ENCODE peak calls at places on chromosomes 1 and 21, in nine cellular contexts. One of them, this sample, is unnamed.

GRCh38 chr1:77056525-77056924 is 162.7 kb downstream of the PIGK start:
- DNase-seq in ACHN: no peak
- DNase-seq in lower leg skin: no peak
- DNase-seq in D341Med: no peak
- DNase-seq in tibial artery: no peak
- DNase-seq in stimulated activated CD8-positive, alpha-beta memory T cell treated with anti-CD3 and anti-CD28 coated beads, Interleukin-4, amount 100 ng/mL, for 4 hours: no peak
- DNase-seq in M059J: peak; percentile 41
- DNase-seq in retina: no peak
- DNase-seq in breast epithelium: no peak
- DNase-seq in this sample: peak; percentile 61

GRCh38 chr1:88462481-88463261 is 221.4 kb upstream of the PKN2 start:
- DNase-seq in ACHN: peak; percentile 1
- DNase-seq in lower leg skin: no peak
- DNase-seq in D341Med: peak; percentile 87
- DNase-seq in tibial artery: no peak
- DNase-seq in stimulated activated CD8-positive, alpha-beta memory T cell treated with anti-CD3 and anti-CD28 coated beads, Interleukin-4, amount 100 ng/mL, for 4 hours: no peak
- DNase-seq in M059J: peak; percentile 18
- DNase-seq in retina: peak; percentile 87
- DNase-seq in breast epithelium: no peak
- DNase-seq in this sample: peak; percentile 46

GRCh38 chr1:59422921-59423575 is 126.2 kb downstream of the FGGY start:
- DNase-seq in ACHN: no peak
- DNase-seq in lower leg skin: peak; percentile 96
- DNase-seq in D341Med: no peak
- DNase-seq in tibial artery: peak; percentile 93
- DNase-seq in stimulated activated CD8-positive, alpha-beta memory T cell treated with anti-CD3 and anti-CD28 coated beads, Interleukin-4, amount 100 ng/mL, for 4 hours: no peak
- DNase-seq in M059J: peak; percentile 45
- DNase-seq in retina: no peak
- DNase-seq in breast epithelium: peak; percentile 89
- DNase-seq in this sample: peak; percentile 14

GRCh38 chr1:66761273-66761672 is 9.0 kb downstream of the DYNLT5 start:
- DNase-seq in ACHN: no peak
- DNase-seq in lower leg skin: no peak
- DNase-seq in D341Med: no peak
- DNase-seq in tibial artery: no peak
- DNase-seq in stimulated activated CD8-positive, alpha-beta memory T cell treated with anti-CD3 and anti-CD28 coated beads, Interleukin-4, amount 100 ng/mL, for 4 hours: no peak
- DNase-seq in M059J: peak; percentile 20
- DNase-seq in retina: no peak
- DNase-seq in breast epithelium: no peak
- DNase-seq in this sample: peak; percentile 63

GRCh38 chr1:244012232-244012631 is 38.9 kb upstream of the ZBTB18 start:
- DNase-seq in ACHN: peak; percentile 95
- DNase-seq in lower leg skin: no peak
- DNase-seq in D341Med: no peak
- DNase-seq in tibial artery: no peak
- DNase-seq in stimulated activated CD8-positive, alpha-beta memory T cell treated with anti-CD3 and anti-CD28 coated beads, Interleukin-4, amount 100 ng/mL, for 4 hours: no peak
- DNase-seq in M059J: peak; percentile 88
- DNase-seq in retina: peak; percentile 18
- DNase-seq in breast epithelium: no peak
- DNase-seq in this sample: peak; percentile 43

GRCh38 chr1:167578935-167579521 is 25.5 kb upstream of the CREG1 start:
- DNase-seq in ACHN: no peak
- DNase-seq in lower leg skin: no peak
- DNase-seq in D341Med: no peak
- DNase-seq in tibial artery: no peak
- DNase-seq in stimulated activated CD8-positive, alpha-beta memory T cell treated with anti-CD3 and anti-CD28 coated beads, Interleukin-4, amount 100 ng/mL, for 4 hours: no peak
- DNase-seq in M059J: no peak
- DNase-seq in retina: no peak
- DNase-seq in breast epithelium: no peak
- DNase-seq in this sample: no peak

GRCh38 chr21:17763286-17764037 is 55.7 kb downstream of the C21orf91 start:
- DNase-seq in ACHN: no peak
- DNase-seq in lower leg skin: no peak
- DNase-seq in D341Med: no peak
- DNase-seq in tibial artery: no peak
- DNase-seq in stimulated activated CD8-positive, alpha-beta memory T cell treated with anti-CD3 and anti-CD28 coated beads, Interleukin-4, amount 100 ng/mL, for 4 hours: no peak
- DNase-seq in M059J: no peak
- DNase-seq in retina: no peak
- DNase-seq in breast epithelium: no peak
- DNase-seq in this sample: peak; percentile 82

GRCh38 chr1:95096218-95096841 is 20.8 kb upstream of the TLCD4 start:
- DNase-seq in ACHN: no peak
- DNase-seq in lower leg skin: no peak
- DNase-seq in D341Med: no peak
- DNase-seq in tibial artery: no peak
- DNase-seq in stimulated activated CD8-positive, alpha-beta memory T cell treated with anti-CD3 and anti-CD28 coated beads, Interleukin-4, amount 100 ng/mL, for 4 hours: no peak
- DNase-seq in M059J: no peak
- DNase-seq in retina: no peak
- DNase-seq in breast epithelium: no peak
- DNase-seq in this sample: no peak

GRCh38 chr1:62720946-62721554 is 32.9 kb upstream of the DOCK7 start:
- DNase-seq in ACHN: no peak
- DNase-seq in lower leg skin: no peak
- DNase-seq in D341Med: no peak
- DNase-seq in tibial artery: no peak
- DNase-seq in stimulated activated CD8-positive, alpha-beta memory T cell treated with anti-CD3 and anti-CD28 coated beads, Interleukin-4, amount 100 ng/mL, for 4 hours: no peak
- DNase-seq in M059J: peak; percentile 51
- DNase-seq in retina: no peak
- DNase-seq in breast epithelium: no peak
- DNase-seq in this sample: peak; percentile 6